ENCODE peak calls at places on chromosomes 12 and 14, in six cellular contexts. X is AG04449; K is AG09319; G is stimulated activated CD8-positive, alpha-beta memory T cell treated with anti-CD3 and anti-CD28 coated beads, Interleukin-4, amount 100 ng/mL, for 24 hours; D is cardiac muscle cell; C is dermis blood vessel endothelial cell. I is an unnamed sample.

GRCh38 chr12:1591543-1591942 is 2.8 kb downstream of the FBXL14 start:
- DNase-seq in D (peak; percentile 43), G (no peak), K (no peak), C (no peak), X (no peak), I (no peak)

GRCh38 chr12:105337391-105337790 is 6.9 kb downstream of the C12orf75 start:
- DNase-seq in G (no peak), X (no peak), D (no peak), C (no peak), K (no peak), I (no peak)

GRCh38 chr12:5188413-5188930 is 144.8 kb downstream of the KCNA5 start:
- DNase-seq in C (no peak), G (no peak), X (no peak), K (no peak), D (no peak), I (no peak)

GRCh38 chr14:101797785-101798342 is 36.4 kb downstream of the PPP2R5C start:
- DNase-seq in G (no peak), K (no peak), C (no peak), X (no peak), D (no peak), I (no peak)

GRCh38 chr12:102172436-102172835 is 25.2 kb downstream of the PMCH start:
- DNase-seq in G (no peak), K (peak; percentile 37), D (peak; percentile 78), X (peak; percentile 40), C (peak; percentile 77), I (no peak)

GRCh38 chr12:124469193-124469888 is 98.1 kb downstream of the NCOR2 start:
- DNase-seq in G (no peak), D (peak; percentile 23), K (no peak), C (peak; percentile 26), X (no peak), I (no peak)

GRCh38 chr12:125124320-125124966 is 59.2 kb downstream of the AACS start:
- DNase-seq in X (no peak), C (no peak), K (no peak), D (no peak), G (no peak), I (no peak)

GRCh38 chr14:95314609-95315008 is 5.1 kb downstream of the CLMN start:
- DNase-seq in D (peak; percentile 36), X (no peak), C (peak; percentile 41), K (no peak), G (no peak), I (no peak)

GRCh38 chr12:115518-115917 is 49.0 kb downstream of the IQSEC3 start:
- DNase-seq in D (no peak), X (no peak), K (no peak), C (no peak), G (no peak), I (no peak)

GRCh38 chr12:49051777-49052438 is 8.7 kb downstream of the KMT2D start:
- DNase-seq in C (no peak), D (no peak), G (no peak), X (no peak), K (no peak), I (no peak)

GRCh38 chr12:2285462-2285861 is 232.7 kb downstream of the CACNA1C start:
- DNase-seq in X (no peak), G (no peak), C (no peak), D (no peak), K (no peak), I (no peak)

GRCh38 chr12:39752482-39753147 is 133.0 kb upstream of the ABCD2 start:
- DNase-seq in K (no peak), X (no peak), D (no peak), C (no peak), G (no peak), I (no peak)

GRCh38 chr12:120290541-120291312 is 976 bp downstream of the RNU4-2 start:
- DNase-seq in K (no peak), D (no peak), X (no peak), C (peak; percentile 20), G (no peak), I (peak; percentile 37)

GRCh38 chr12:6962285-6963015 is 8.0 kb downstream of the PHB2 start:
- DNase-seq in G (no peak), X (no peak), K (no peak), C (no peak), D (no peak), I (no peak)

GRCh38 chr14:39015360-39015961 is 87.6 kb downstream of the SEC23A start:
- DNase-seq in X (no peak), C (peak; percentile 81), D (peak; percentile 74), G (no peak), K (peak; percentile 5), I (no peak)

GRCh38 chr12:10457760-10458159 is 4.6 kb upstream of the KLRC1 start:
- DNase-seq in C (no peak), K (no peak), D (no peak), G (no peak), X (no peak), I (no peak)

GRCh38 chr12:25817166-25817565 is 141.3 kb upstream of the RASSF8 start:
- DNase-seq in G (no peak), K (no peak), D (no peak), X (no peak), C (no peak), I (no peak)

GRCh38 chr12:96766232-96766631 is 140.8 kb upstream of the NEDD1 start:
- DNase-seq in C (no peak), D (no peak), X (no peak), K (no peak), G (no peak), I (no peak)

GRCh38 chr14:96674121-96674520 is 123.1 kb upstream of the VRK1 start:
- DNase-seq in X (no peak), C (no peak), G (no peak), K (no peak), D (no peak), I (no peak)

GRCh38 chr14:106459971-106460730 is 933.8 kb downstream of the TMEM121 start:
- DNase-seq in C (no peak), X (no peak), K (no peak), D (no peak), G (peak; percentile 49), I (peak; percentile 50)

GRCh38 chr14:94269156-94269555 is 23.9 kb downstream of the SERPINA10 start:
- DNase-seq in D (no peak), G (no peak), K (no peak), C (no peak), X (no peak), I (no peak)

GRCh38 chr12:49843871-49844437 is 1.0 kb upstream of the BCDIN3D start:
- DNase-seq in X (no peak), C (no peak), K (no peak), D (no peak), G (no peak), I (no peak)

GRCh38 chr14:71931492-71932228 is 569 bp upstream of the RGS6 start:
- DNase-seq in X (no peak), G (no peak), C (no peak), D (no peak), K (no peak), I (no peak)

GRCh38 chr14:61477845-61478438 is 156.6 kb downstream of the PRKCH start:
- DNase-seq in K (no peak), X (no peak), G (no peak), D (peak; percentile 86), C (peak; percentile 73), I (no peak)

GRCh38 chr12:50101663-50102062 is 2.1 kb upstream of the GPD1 start:
- DNase-seq in X (no peak), K (no peak), C (peak; percentile 47), G (no peak), D (peak; percentile 63), I (no peak)

GRCh38 chr12:106760184-106760531 is 14.3 kb upstream of the RIC8B start:
- DNase-seq in G (no peak), C (peak; percentile 13), D (peak; percentile 44), X (no peak), K (no peak), I (no peak)

GRCh38 chr12:109744026-109744425 is 30.4 kb downstream of the FAM222A start:
- DNase-seq in K (no peak), C (no peak), G (no peak), D (no peak), X (no peak), I (no peak)

GRCh38 chr12:13463189-13463588 is 266.7 kb downstream of the EMP1 start:
- DNase-seq in C (no peak), X (no peak), D (no peak), G (no peak), K (no peak), I (no peak)

GRCh38 chr12:115870527-115870926 is 407.0 kb downstream of the MED13L start:
- DNase-seq in D (no peak), C (no peak), K (no peak), G (no peak), X (no peak), I (no peak)

GRCh38 chr12:107318804-107319535 is 225.6 kb upstream of the CRY1 start:
- DNase-seq in X (no peak), D (peak; percentile 43), C (peak; percentile 54), G (no peak), K (no peak), I (no peak)

GRCh38 chr14:99672506-99673327 is 11.4 kb upstream of the CYP46A1 start:
- DNase-seq in C (no peak), D (no peak), G (no peak), K (no peak), X (no peak), I (no peak)

GRCh38 chr12:1840981-1841425 is 20.6 kb downstream of the LRTM2 start:
- DNase-seq in K (no peak), D (no peak), C (no peak), X (no peak), G (no peak), I (no peak)

GRCh38 chr12:67988600-67988999 is 647 bp upstream of the IFNG-AS1 start:
- DNase-seq in G (no peak), K (no peak), C (no peak), D (no peak), X (no peak), I (no peak)

GRCh38 chr12:7856516-7856915 is 16.2 kb downstream of the SLC2A14 start:
- DNase-seq in C (no peak), K (no peak), G (no peak), X (no peak), D (no peak), I (no peak)

GRCh38 chr12:45893240-45893639 is 97.1 kb downstream of the SCAF11 start:
- DNase-seq in D (peak; percentile 27), G (no peak), X (no peak), C (peak; percentile 25), K (no peak), I (no peak)